ENCODE peak calls at places on chromosomes 12 and 14, in six cellular contexts. One of them, this sample, is unnamed.

GRCh38 chr14:52840916-52841315 is 49.5 kb upstream of the GNPNAT1 start:
- DNase-seq in left ventricle myocardium inferior: no peak
- DNase-seq in EL: peak; percentile 78
- DNase-seq in CD8-positive, alpha-beta memory T cell: no peak
- DNase-seq in stromal cell of bone marrow: peak; percentile 73
- DNase-seq in nucleus accumbens: no peak
- DNase-seq in this sample: no peak

GRCh38 chr14:77071938-77072388 is 26.1 kb upstream of the CIPC start:
- DNase-seq in EL: peak; percentile 60
- DNase-seq in CD8-positive, alpha-beta memory T cell: no peak
- DNase-seq in stromal cell of bone marrow: no peak
- DNase-seq in left ventricle myocardium inferior: no peak
- DNase-seq in nucleus accumbens: no peak
- DNase-seq in this sample: no peak

GRCh38 chr12:83690465-83690864 is 1003.8 kb downstream of the TMTC2 start:
- DNase-seq in CD8-positive, alpha-beta memory T cell: no peak
- DNase-seq in nucleus accumbens: no peak
- DNase-seq in stromal cell of bone marrow: no peak
- DNase-seq in left ventricle myocardium inferior: no peak
- DNase-seq in EL: no peak
- DNase-seq in this sample: no peak

GRCh38 chr12:6376079-6376941 is 947 bp upstream of the SCNN1A start:
- DNase-seq in stromal cell of bone marrow: peak; percentile 61
- DNase-seq in nucleus accumbens: no peak
- DNase-seq in CD8-positive, alpha-beta memory T cell: no peak
- DNase-seq in EL: peak; percentile 53
- DNase-seq in left ventricle myocardium inferior: no peak
- DNase-seq in this sample: no peak

GRCh38 chr12:113528606-113529005 is 56.9 kb upstream of the LHX5 start:
- DNase-seq in CD8-positive, alpha-beta memory T cell: no peak
- DNase-seq in EL: no peak
- DNase-seq in left ventricle myocardium inferior: no peak
- DNase-seq in stromal cell of bone marrow: no peak
- DNase-seq in nucleus accumbens: no peak
- DNase-seq in this sample: no peak

GRCh38 chr12:100515956-100516355 is 42.3 kb downstream of the NR1H4 start:
- DNase-seq in left ventricle myocardium inferior: no peak
- DNase-seq in CD8-positive, alpha-beta memory T cell: no peak
- DNase-seq in nucleus accumbens: no peak
- DNase-seq in EL: no peak
- DNase-seq in stromal cell of bone marrow: no peak
- DNase-seq in this sample: no peak

GRCh38 chr12:17928708-17929366 is 161.2 kb downstream of the RERGL start:
- DNase-seq in CD8-positive, alpha-beta memory T cell: no peak
- DNase-seq in stromal cell of bone marrow: peak; percentile 40
- DNase-seq in nucleus accumbens: no peak
- DNase-seq in EL: peak; percentile 87
- DNase-seq in left ventricle myocardium inferior: no peak
- DNase-seq in this sample: no peak

GRCh38 chr14:58488550-58488949 is 61.0 kb downstream of the KIAA0586 start:
- DNase-seq in CD8-positive, alpha-beta memory T cell: no peak
- DNase-seq in nucleus accumbens: no peak
- DNase-seq in EL: peak; percentile 77
- DNase-seq in left ventricle myocardium inferior: no peak
- DNase-seq in stromal cell of bone marrow: peak; percentile 13
- DNase-seq in this sample: no peak

GRCh38 chr14:73424453-73424852 is 33.9 kb downstream of the NUMB start:
- DNase-seq in left ventricle myocardium inferior: no peak
- DNase-seq in EL: no peak
- DNase-seq in CD8-positive, alpha-beta memory T cell: no peak
- DNase-seq in stromal cell of bone marrow: no peak
- DNase-seq in nucleus accumbens: no peak
- DNase-seq in this sample: no peak

GRCh38 chr14:21868442-21869046 is 194.9 kb upstream of the OR4E1 start:
- DNase-seq in stromal cell of bone marrow: no peak
- DNase-seq in nucleus accumbens: no peak
- DNase-seq in EL: peak; percentile 30
- DNase-seq in CD8-positive, alpha-beta memory T cell: peak; percentile 77
- DNase-seq in left ventricle myocardium inferior: no peak
- DNase-seq in this sample: no peak

GRCh38 chr12:42915426-42915825 is 325.9 kb upstream of the PRICKLE1 start:
- DNase-seq in stromal cell of bone marrow: no peak
- DNase-seq in left ventricle myocardium inferior: no peak
- DNase-seq in EL: no peak
- DNase-seq in nucleus accumbens: no peak
- DNase-seq in CD8-positive, alpha-beta memory T cell: no peak
- DNase-seq in this sample: no peak

GRCh38 chr12:127500513-127500912 is 766.5 kb upstream of the TMEM132C start:
- DNase-seq in nucleus accumbens: no peak
- DNase-seq in CD8-positive, alpha-beta memory T cell: no peak
- DNase-seq in left ventricle myocardium inferior: no peak
- DNase-seq in EL: no peak
- DNase-seq in stromal cell of bone marrow: no peak
- DNase-seq in this sample: no peak

GRCh38 chr12:98998697-98999299 is 353.7 kb downstream of the APAF1 start:
- DNase-seq in left ventricle myocardium inferior: no peak
- DNase-seq in CD8-positive, alpha-beta memory T cell: no peak
- DNase-seq in nucleus accumbens: no peak
- DNase-seq in stromal cell of bone marrow: peak; percentile 35
- DNase-seq in EL: peak; percentile 41
- DNase-seq in this sample: no peak

GRCh38 chr12:133236144-133236543 is 467 bp upstream of the ANHX start:
- DNase-seq in EL: no peak
- DNase-seq in nucleus accumbens: no peak
- DNase-seq in stromal cell of bone marrow: no peak
- DNase-seq in CD8-positive, alpha-beta memory T cell: no peak
- DNase-seq in left ventricle myocardium inferior: no peak
- DNase-seq in this sample: no peak

GRCh38 chr12:5171701-5172100 is 128.0 kb downstream of the KCNA5 start:
- DNase-seq in EL: peak; percentile 79
- DNase-seq in nucleus accumbens: no peak
- DNase-seq in CD8-positive, alpha-beta memory T cell: no peak
- DNase-seq in left ventricle myocardium inferior: no peak
- DNase-seq in stromal cell of bone marrow: peak; percentile 50
- DNase-seq in this sample: no peak

GRCh38 chr12:67773896-67774295 is 125.4 kb downstream of the DYRK2 start:
- DNase-seq in CD8-positive, alpha-beta memory T cell: no peak
- DNase-seq in nucleus accumbens: no peak
- DNase-seq in stromal cell of bone marrow: no peak
- DNase-seq in EL: no peak
- DNase-seq in left ventricle myocardium inferior: no peak
- DNase-seq in this sample: no peak

GRCh38 chr12:112148031-112148513 is 22.7 kb downstream of the TRAFD1 start:
- DNase-seq in stromal cell of bone marrow: no peak
- DNase-seq in EL: peak; percentile 86
- DNase-seq in nucleus accumbens: no peak
- DNase-seq in CD8-positive, alpha-beta memory T cell: no peak
- DNase-seq in left ventricle myocardium inferior: no peak
- DNase-seq in this sample: no peak

GRCh38 chr12:132719141-132719953 is 8.7 kb downstream of the PGAM5 start:
- DNase-seq in EL: no peak
- DNase-seq in stromal cell of bone marrow: no peak
- DNase-seq in nucleus accumbens: no peak
- DNase-seq in CD8-positive, alpha-beta memory T cell: no peak
- DNase-seq in left ventricle myocardium inferior: no peak
- DNase-seq in this sample: no peak

GRCh38 chr14:75223664-75224154 is 47.3 kb upstream of the TMED10 start:
- DNase-seq in CD8-positive, alpha-beta memory T cell: no peak
- DNase-seq in stromal cell of bone marrow: no peak
- DNase-seq in nucleus accumbens: no peak
- DNase-seq in EL: peak; percentile 45
- DNase-seq in left ventricle myocardium inferior: peak; percentile 30
- DNase-seq in this sample: no peak

GRCh38 chr14:99125113-99125512 is 146.9 kb downstream of the BCL11B start:
- DNase-seq in stromal cell of bone marrow: no peak
- DNase-seq in nucleus accumbens: no peak
- DNase-seq in EL: no peak
- DNase-seq in left ventricle myocardium inferior: no peak
- DNase-seq in CD8-positive, alpha-beta memory T cell: no peak
- DNase-seq in this sample: peak; percentile 73